ENCODE peak calls at places on chromosomes 6 and 20, in eight cellular contexts. N, X, V, P, Y, K, A and M are unnamed samples.

GRCh38 chr6:139142267-139142666 is 7.4 kb downstream of the HECA start:
- DNase-seq in X (no peak), P (no peak), N (no peak), K (no peak), Y (no peak), A (no peak), V (no peak), M (no peak)

GRCh38 chr6:133114973-133115372 is 126.2 kb upstream of the EYA4 start:
- DNase-seq in V (no peak), Y (no peak), A (no peak), P (no peak), K (no peak), X (no peak), N (no peak), M (no peak)

GRCh38 chr20:20393207-20393606 is 25.3 kb downstream of the INSM1 start:
- DNase-seq in N (no peak), A (no peak), Y (no peak), K (peak; percentile 47), P (no peak), V (no peak), X (no peak), M (no peak)

GRCh38 chr6:29236060-29236459 is 65.4 kb downstream of the OR2J2 start:
- DNase-seq in A (no peak), V (no peak), K (no peak), N (no peak), P (no peak), Y (no peak), X (no peak), M (no peak)

GRCh38 chr6:3231213-3232016 is 4.0 kb upstream of the TUBB2B start:
- DNase-seq in A (peak; percentile 91), Y (no peak), K (no peak), X (no peak), P (no peak), V (peak; percentile 73), N (no peak), M (peak; percentile 82)

GRCh38 chr6:43436577-43437282 is 9.4 kb downstream of the ABCC10 start:
- DNase-seq in Y (peak; percentile 78), N (no peak), X (no peak), K (peak; percentile 61), A (no peak), P (no peak), V (peak; percentile 84), M (peak; percentile 50)

GRCh38 chr20:14902432-14903089 is 565.1 kb upstream of the FLRT3 start:
- DNase-seq in P (no peak), A (no peak), K (no peak), N (no peak), V (no peak), X (no peak), Y (no peak), M (no peak)

GRCh38 chr6:129314575-129314974 is 395.4 kb downstream of the ARHGAP18 start:
- DNase-seq in P (no peak), K (no peak), X (no peak), N (no peak), A (no peak), V (no peak), Y (no peak), M (no peak)

GRCh38 chr6:67175091-67175490 is 1460.0 kb upstream of the ADGRB3 start:
- DNase-seq in X (no peak), Y (no peak), K (no peak), V (no peak), P (no peak), N (no peak), A (no peak), M (no peak)

GRCh38 chr6:8535505-8535904 is 100.2 kb upstream of the SLC35B3 start:
- DNase-seq in N (no peak), A (no peak), P (no peak), V (no peak), X (no peak), Y (no peak), K (no peak), M (no peak)

GRCh38 chr6:37990762-37991525 is 171.4 kb downstream of the ZFAND3 start:
- DNase-seq in Y (no peak), X (no peak), P (no peak), V (no peak), K (no peak), A (no peak), N (no peak), M (no peak)

GRCh38 chr20:49758781-49759180 is 45.1 kb upstream of the B4GALT5 start:
- DNase-seq in V (no peak), A (no peak), K (no peak), Y (no peak), N (no peak), P (no peak), X (no peak), M (no peak)

GRCh38 chr6:109241199-109241598 is 141.1 kb downstream of the CD164 start:
- DNase-seq in K (no peak), X (no peak), Y (no peak), N (no peak), V (no peak), P (no peak), A (no peak), M (no peak)

GRCh38 chr6:141483561-141484061 is 649.1 kb upstream of the GJE1 start:
- DNase-seq in Y (no peak), V (no peak), A (no peak), P (no peak), N (no peak), X (no peak), K (no peak), M (no peak)

GRCh38 chr6:71181565-71181964 is 107.0 kb upstream of the OGFRL1 start:
- DNase-seq in X (no peak), A (no peak), Y (no peak), P (peak; percentile 13), V (no peak), K (no peak), N (no peak), M (no peak)

GRCh38 chr20:23269954-23270353 is 80.6 kb upstream of the NXT1 start:
- DNase-seq in K (no peak), Y (peak; percentile 28), X (peak; percentile 35), N (no peak), A (no peak), P (no peak), V (no peak), M (no peak)

GRCh38 chr6:114087496-114087895 is 116.5 kb upstream of the HDAC2 start:
- DNase-seq in Y (no peak), K (no peak), P (no peak), N (no peak), A (no peak), V (no peak), X (no peak), M (no peak)

GRCh38 chr6:42075159-42075838 is 25.0 kb downstream of the TAF8 start:
- DNase-seq in P (no peak), Y (peak; percentile 83), N (no peak), K (peak; percentile 86), A (peak; percentile 86), V (peak; percentile 82), X (peak; percentile 87), M (peak; percentile 87)

DNA sequence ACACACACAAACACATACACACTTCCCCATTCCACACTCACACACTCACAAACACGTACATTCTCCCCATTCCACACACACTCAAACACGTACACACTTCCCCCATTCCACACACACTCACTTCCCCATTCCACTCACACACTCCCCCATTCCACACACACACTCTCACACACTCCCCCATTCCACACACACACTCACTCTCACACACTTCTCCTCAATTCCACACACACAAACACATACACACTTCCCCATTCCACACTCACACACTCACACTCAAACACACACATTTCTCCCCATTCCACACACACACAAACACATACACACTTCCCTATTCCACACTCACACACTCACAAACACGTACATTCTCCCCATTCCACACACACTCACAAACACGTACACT is 8.7 kb upstream of the OSBPL2 start:
- DNase-seq in Y (no peak), P (no peak), V (no peak), A (no peak), N (no peak), K (no peak), X (no peak), M (no peak)
- TF ChIP-seq POLR2A in Y (no peak), P (no peak), V (no peak), A (no peak), N (no peak), K (no peak), X (no peak), M (no peak)

GRCh38 chr20:63290136-63290676 is 2.8 kb upstream of the COL20A1 start:
- DNase-seq in Y (no peak), A (no peak), V (no peak), X (no peak), K (no peak), P (no peak), N (no peak), M (no peak)
- TF ChIP-seq POLR2AphosphoS5 in Y (no peak), A (no peak), V (no peak), X (no peak), K (no peak), P (no peak), N (no peak), M (no peak)

GRCh38 chr6:48912503-48912902 is 550.5 kb downstream of the MMUT start:
- DNase-seq in K (no peak), N (no peak), P (no peak), X (no peak), A (no peak), Y (no peak), V (no peak), M (no peak)

GRCh38 chr6:48917233-48917632 is 545.8 kb downstream of the MMUT start:
- DNase-seq in X (no peak), V (no peak), P (no peak), K (no peak), N (no peak), A (no peak), Y (no peak), M (no peak)

GRCh38 chr6:48915591-48915990 is 547.5 kb downstream of the MMUT start:
- DNase-seq in N (no peak), K (no peak), X (no peak), V (no peak), Y (no peak), P (no peak), A (no peak), M (no peak)

GRCh38 chr6:48919555-48919954 is 543.5 kb downstream of the MMUT start:
- DNase-seq in P (no peak), X (no peak), K (no peak), V (no peak), A (no peak), N (no peak), Y (no peak), M (no peak)

GRCh38 chr6:48916523-48917050 is 546.5 kb downstream of the MMUT start:
- DNase-seq in V (no peak), N (no peak), Y (no peak), K (no peak), X (no peak), A (no peak), P (no peak), M (no peak)
- H3K27ac ChIP-seq in V (no peak overlapping the region), N (no peak overlapping the region), Y (no peak overlapping the region), K (no peak overlapping the region), X (no peak overlapping the region), A (no peak overlapping the region), P (no peak overlapping the region), M (no peak overlapping the region)

DNA sequence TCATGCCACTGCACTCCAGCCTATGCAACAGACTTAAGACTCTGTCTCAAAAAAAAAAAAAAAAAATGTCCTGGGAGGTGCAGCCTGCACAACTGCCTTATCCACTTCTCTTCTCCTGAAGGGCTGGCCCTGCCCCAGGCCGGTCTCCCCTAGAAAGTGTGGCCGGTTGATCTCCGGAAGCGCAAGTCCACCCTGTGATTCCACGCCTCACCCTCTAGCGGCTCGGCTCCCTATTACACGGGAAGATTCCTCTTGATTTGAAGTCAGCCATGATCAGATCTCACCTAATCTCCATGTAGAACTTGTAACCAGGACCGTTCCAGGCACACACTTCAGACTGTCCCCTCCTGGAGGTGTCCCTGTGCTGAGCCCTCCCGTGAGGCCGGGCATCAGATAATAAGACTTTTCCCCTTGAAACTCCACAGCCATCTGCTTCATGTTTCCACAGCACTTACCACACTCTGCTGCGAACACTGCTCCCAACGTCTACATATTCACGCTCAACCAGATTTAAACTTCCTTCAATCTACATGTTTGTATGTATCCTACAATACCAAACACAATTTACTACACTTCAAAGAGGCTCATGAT is 49.3 kb upstream of the RPS6KA2 start:
- DNase-seq in P (no peak), X (no peak), N (no peak), Y (no peak), K (no peak), V (no peak), A (no peak), M (no peak)
- TF ChIP-seq POLR2A in P (no peak), X (no peak), N (no peak), Y (no peak), K (no peak), V (no peak), A (no peak), M (no peak)